ENCODE peak calls at places on chromosomes 7 and 10, in seven cellular contexts. U is uterus, M is GM12878, S is endodermal cell, B is endothelial cell, Y is B cell, N is MM.1S. L is an unnamed sample.

GRCh38 chr7:22373388-22373787 is 16.4 kb upstream of the RAPGEF5 start:
- DNase-seq in M (no peak), N (no peak), Y (no peak), B (no peak), S (no peak), U (no peak), L (no peak)

GRCh38 chr10:104331208-104331838 is 6.9 kb downstream of the ITPRIP start:
- DNase-seq in U (no peak), B (no peak), N (no peak), S (peak), M (no peak), Y (no peak), L (no peak)

GRCh38 chr7:107501593-107501992 is 31.7 kb downstream of the GPR22 start:
- DNase-seq in B (peak), U (no peak), M (no peak), S (peak), N (peak), Y (no peak), L (peak)

GRCh38 chr7:54841772-54842707 is 83.0 kb upstream of the SEC61G start:
- DNase-seq in B (peak), Y (no peak), N (no peak), U (no peak), M (no peak), S (peak), L (no peak)

GRCh38 chr7:27922907-27923306 is 182.9 kb downstream of the TAX1BP1 start:
- DNase-seq in B (no peak), N (no peak), S (no peak), M (peak), U (no peak), Y (peak), L (peak)

GRCh38 chr10:24034571-24034970 is 174.4 kb upstream of the KIAA1217 start:
- DNase-seq in M (no peak), S (no peak), B (peak), U (no peak), N (no peak), Y (no peak), L (no peak)

GRCh38 chr10:78306358-78306757 is 272.7 kb downstream of the RPS24 start:
- DNase-seq in S (no peak), U (no peak), N (no peak), M (no peak), B (no peak), Y (no peak), L (no peak)

GRCh38 chr7:39238209-39238869 is 260.6 kb downstream of the POU6F2 start:
- DNase-seq in U (no peak), M (no peak), B (no peak), S (no peak), N (no peak), Y (no peak), L (no peak)

GRCh38 chr10:21421794-21422193 is 103.7 kb downstream of the SKIDA1 start:
- DNase-seq in N (no peak), U (no peak), S (no peak), B (no peak), Y (no peak), M (no peak), L (no peak)

GRCh38 chr7:134831862-134832261 is 52.4 kb downstream of the CALD1 start:
- DNase-seq in B (no peak), N (no peak), S (no peak), U (no peak), Y (no peak), M (no peak), L (no peak)

GRCh38 chr10:454860-455259 is 234.6 kb downstream of the DIP2C start:
- DNase-seq in U (peak), S (no peak), N (no peak), Y (no peak), B (no peak), M (no peak), L (no peak)

GRCh38 chr7:122738937-122739336 is 36.2 kb upstream of the RNF148 start:
- DNase-seq in M (no peak), S (no peak), B (no peak), Y (no peak), U (no peak), N (no peak), L (no peak)

GRCh38 chr10:61992059-61992460 is 90.6 kb downstream of the ARID5B start:
- DNase-seq in M (no peak), N (no peak), U (no peak), S (no peak), Y (no peak), B (no peak), L (no peak)

GRCh38 chr10:49080071-49080470 is 35.3 kb downstream of the VSTM4 start:
- DNase-seq in N (peak), B (no peak), M (no peak), S (peak), Y (no peak), U (no peak), L (no peak)

GRCh38 chr10:70549962-70550845 is 52.3 kb downstream of the PRF1 start:
- DNase-seq in U (peak), B (peak), Y (peak), S (peak), M (peak), N (peak), L (peak)

GRCh38 chr10:46296629-46297275 is 10.0 kb downstream of the ANTXRL start:
- DNase-seq in M (no peak), N (no peak), U (no peak), S (no peak), Y (peak), B (no peak), L (no peak)

GRCh38 chr10:33732176-33733025 is 397.9 kb upstream of the NRP1 start:
- DNase-seq in N (no peak), U (no peak), M (no peak), Y (no peak), B (no peak), S (no peak), L (no peak)

GRCh38 chr10:124353091-124353815 is 65.5 kb downstream of the OAT start:
- DNase-seq in N (no peak), U (no peak), S (peak), B (no peak), M (no peak), Y (no peak), L (no peak)

GRCh38 chr7:149524399-149524798 is 26.8 kb upstream of the ZNF746 start:
- DNase-seq in N (no peak), S (no peak), M (no peak), B (no peak), Y (no peak), U (no peak), L (no peak)

GRCh38 chr10:22611425-22612111 is 102.8 kb downstream of the PIP4K2A start:
- DNase-seq in S (no peak), U (no peak), B (no peak), Y (no peak), M (peak), N (peak), L (no peak)

GRCh38 chr7:46229409-46229808 is 308.3 kb upstream of the IGFBP3 start:
- DNase-seq in S (peak), U (no peak), N (no peak), Y (no peak), B (no peak), M (no peak), L (no peak)

GRCh38 chr10:19701427-19702052 is 114.7 kb upstream of the PLXDC2 start:
- DNase-seq in B (no peak), Y (no peak), N (no peak), S (no peak), U (no peak), M (no peak), L (no peak)

GRCh38 chr10:132272061-132272766 is 35.5 kb downstream of the STK32C start:
- DNase-seq in S (no peak), U (peak), B (no peak), N (no peak), Y (no peak), M (no peak), L (no peak)

GRCh38 chr7:129213828-129214227 is 11.0 kb upstream of the AHCYL2 start:
- DNase-seq in M (no peak), S (peak), U (no peak), Y (no peak), N (peak), B (no peak), L (peak)

GRCh38 chr10:50469288-50469687 is 154.5 kb downstream of the SGMS1 start:
- DNase-seq in N (no peak), S (no peak), M (no peak), B (no peak), U (no peak), Y (no peak), L (no peak)

GRCh38 chr10:88931548-88931947 is 21.0 kb downstream of the ACTA2 start:
- DNase-seq in S (no peak), B (no peak), M (no peak), U (no peak), N (no peak), Y (no peak), L (no peak)

GRCh38 chr10:101467286-101467770 is 113.4 kb downstream of the BTRC start:
- DNase-seq in B (peak), N (peak), Y (peak), U (no peak), S (peak), M (peak), L (peak)

GRCh38 chr10:45495438-45496152 is 121.6 kb downstream of the ALOX5 start:
- DNase-seq in B (no peak), Y (no peak), S (no peak), N (no peak), U (no peak), M (no peak), L (no peak)

GRCh38 chr10:124263726-124264125 is 155.0 kb downstream of the OAT start:
- DNase-seq in N (no peak), M (no peak), Y (no peak), S (no peak), U (no peak), B (no peak), L (no peak)

GRCh38 chr10:46020871-46021553 is 9.4 kb downstream of the NCOA4 start:
- DNase-seq in B (no peak), M (no peak), Y (no peak), N (no peak), U (no peak), S (no peak), L (no peak)

GRCh38 chr7:30146127-30146612 is 11.4 kb downstream of the MTURN start:
- DNase-seq in Y (no peak), B (no peak), M (no peak), N (no peak), S (peak), U (no peak), L (no peak)

GRCh38 chr7:37920619-37921339 is at the start of gene EPDR1:
- DNase-seq in U (peak), Y (no peak), S (peak), M (no peak), B (peak), N (peak), L (peak)

GRCh38 chr10:78578929-78579328 is 489.8 kb upstream of the ZMIZ1 start:
- DNase-seq in S (no peak), B (no peak), M (peak), U (peak), N (no peak), Y (peak), L (no peak)

GRCh38 chr7:4683884-4684565 is 1.9 kb downstream of the FOXK1 start:
- DNase-seq in U (peak), S (peak), N (peak), B (no peak), Y (peak), M (peak), L (peak)

GRCh38 chr10:66627156-66627555 is 298.7 kb upstream of the LRRTM3 start:
- DNase-seq in B (peak), N (peak), S (peak), Y (no peak), M (no peak), U (no peak), L (no peak)

GRCh38 chr10:104802941-104803340 is 161.9 kb downstream of the SORCS3 start:
- DNase-seq in M (no peak), Y (no peak), S (no peak), U (no peak), B (no peak), N (no peak), L (no peak)

GRCh38 chr7:139058963-139059362 is 23.1 kb upstream of the ZC3HAV1L start:
- DNase-seq in Y (no peak), S (no peak), N (no peak), U (no peak), B (no peak), M (no peak), L (no peak)

GRCh38 chr10:51834548-51834947 is 135.2 kb upstream of the CSTF2T start:
- DNase-seq in Y (no peak), S (no peak), U (no peak), N (no peak), B (no peak), M (no peak), L (no peak)

GRCh38 chr7:47326220-47326619 is 255.7 kb downstream of the TNS3 start:
- DNase-seq in N (no peak), Y (no peak), U (no peak), S (peak), B (no peak), M (no peak), L (no peak)
- TF ChIP-seq CTCF in N (no peak), Y (no peak), U (no peak), S (peak), B (no peak), M (no peak), L (no peak)

DNA sequence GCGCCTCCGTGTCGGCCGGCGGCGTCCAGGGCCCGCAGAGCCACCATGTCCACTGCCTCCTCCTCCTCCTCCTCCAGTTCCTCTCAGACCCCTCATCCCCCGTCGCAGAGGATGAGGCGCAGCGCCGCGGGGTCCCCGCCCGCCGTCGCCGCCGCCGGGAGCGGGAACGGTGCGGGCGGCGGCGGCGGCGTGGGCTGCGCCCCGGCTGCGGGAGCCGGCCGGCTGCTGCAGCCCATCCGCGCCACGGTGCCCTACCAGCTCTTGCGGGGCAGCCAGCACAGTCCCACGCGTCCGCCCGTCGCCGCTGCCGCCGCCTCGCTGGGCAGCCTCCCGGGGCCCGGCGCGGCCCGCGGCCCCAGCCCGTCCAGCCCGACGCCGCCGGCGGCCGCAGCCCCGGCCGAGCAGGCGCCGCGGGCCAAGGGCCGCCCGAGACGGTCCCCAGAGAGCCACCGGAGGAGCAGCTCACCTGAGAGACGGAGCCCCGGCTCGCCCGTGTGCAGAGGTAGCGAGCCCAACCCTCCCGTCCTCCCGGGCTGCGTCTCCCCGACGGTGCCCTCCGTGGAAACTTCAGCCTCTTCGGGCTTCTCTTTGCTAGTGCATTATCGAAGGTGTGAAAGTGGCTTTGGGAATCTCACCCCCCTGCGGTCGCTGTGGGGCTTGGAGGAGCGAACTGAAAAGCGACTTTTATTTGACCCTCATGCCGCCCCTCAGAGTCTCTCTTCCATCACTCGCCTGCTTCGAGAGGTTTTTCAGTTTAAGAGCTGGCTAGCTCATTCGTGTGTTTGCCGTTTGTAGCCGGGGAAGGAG is 913 bp downstream of the GLCCI1 start:
- DNase-seq in Y (peak), B (peak), U (peak), M (no peak), S (peak), N (peak), L (peak)
- TF ChIP-seq CTCF in Y (peak), B (no peak), U (no peak), M (no peak), S (peak), N (peak), L (no peak)

GRCh38 chr7:47893238-47893637 is 55.0 kb downstream of the PKD1L1 start:
- DNase-seq in S (peak), Y (no peak), U (no peak), M (no peak), B (peak), N (no peak), L (peak)
- TF ChIP-seq CTCF in S (peak), Y (no peak), U (no peak), M (peak), B (peak), N (peak), L (peak)

GRCh38 chr10:93224005-93224779 is 150.5 kb downstream of the CYP26A1 start:
- DNase-seq in M (peak), N (no peak), S (no peak), U (no peak), B (no peak), Y (no peak), L (no peak)
- TF ChIP-seq CTCF in M (peak), N (no peak), S (peak), U (no peak), B (no peak), Y (no peak), L (no peak)

DNA sequence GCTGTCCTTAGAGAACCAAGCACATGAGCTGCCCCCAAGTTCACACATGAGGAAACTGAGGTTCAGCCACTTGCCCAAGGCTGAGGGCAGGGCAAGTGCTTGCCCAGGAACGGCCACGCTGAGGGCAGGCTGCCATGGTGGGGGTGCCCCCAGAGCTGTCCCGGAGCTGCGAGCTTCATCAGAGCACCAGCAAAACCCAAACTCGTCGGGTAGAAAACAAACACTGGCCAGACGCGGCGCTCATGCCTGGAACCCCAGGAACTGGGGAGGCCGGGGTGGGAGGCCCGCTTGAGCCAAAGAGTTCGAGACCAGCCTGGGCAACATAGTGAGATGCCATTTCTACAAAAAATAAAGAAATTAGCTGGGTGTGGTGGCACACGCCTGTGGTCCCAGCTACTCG is 38.4 kb downstream of the UNCX start:
- DNase-seq in B (no peak), M (no peak), Y (no peak), S (no peak), N (no peak), U (no peak), L (no peak)
- TF ChIP-seq CTCF in B (no peak), M (no peak), Y (no peak), S (no peak), N (no peak), U (no peak), L (no peak)

DNA sequence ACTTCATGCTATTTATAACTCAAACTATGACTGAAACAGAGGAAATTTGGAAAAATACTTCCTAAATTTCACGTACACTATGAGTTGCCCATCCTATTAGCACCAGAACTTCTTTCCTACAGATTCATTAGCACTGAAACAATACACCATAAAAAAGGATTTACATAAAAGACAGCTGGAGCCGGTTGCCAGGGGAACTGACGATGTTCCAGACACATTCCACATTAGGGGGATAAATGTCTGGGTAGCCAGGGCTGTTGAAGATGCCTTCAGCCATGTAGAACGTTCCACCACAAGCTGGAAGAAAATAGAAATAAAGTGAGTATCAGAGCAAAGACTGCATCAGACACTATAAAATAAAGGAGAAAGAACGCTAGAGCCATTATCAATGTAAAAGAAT is 129.8 kb upstream of the RSU1 start:
- DNase-seq in U (no peak), N (no peak), S (no peak), Y (no peak), B (no peak), M (no peak), L (no peak)
- TF ChIP-seq CTCF in U (no peak), N (no peak), S (no peak), Y (no peak), B (no peak), M (no peak), L (no peak)